ENCODE peak calls at places on chromosomes 11 and 22, in eight cellular contexts. P is CD8-positive, alpha-beta T cell; V is heart left ventricle; F is lung; Y is psoas muscle; S is Panc1; I is GM23338; J is GM12878. R is an unnamed sample.
A peak's percentile ranks its signal among the peaks of the same experiment; 100 is the strongest.

GRCh38 chr11:96366024-96366423 is 23.0 kb upstream of the MAML2 start:
- ATAC-seq in F (no peak), S (no peak), J (no peak), P (no peak), Y (no peak), V (no peak), I (no peak), R (no peak)

GRCh38 chr11:119780264-119780953 is 51.4 kb upstream of the NECTIN1 start:
- ATAC-seq in I (no peak), V (peak; percentile 36), Y (no peak), S (no peak), J (no peak), P (no peak), F (no peak), R (no peak)

GRCh38 chr22:30890689-30891442 is 77.7 kb downstream of the MORC2 start:
- ATAC-seq in I (peak; percentile 84), J (peak; percentile 84), P (peak; percentile 70), V (peak; percentile 50), S (peak; percentile 85), Y (peak; percentile 85), F (no peak), R (peak; percentile 32)

GRCh38 chr22:33354928-33355327 is 296.7 kb upstream of the SYN3 start:
- ATAC-seq in V (peak; percentile 69), F (no peak), Y (no peak), S (no peak), J (no peak), P (no peak), I (no peak), R (no peak)

GRCh38 chr11:112963368-112963955 is 2.2 kb downstream of the NCAM1 start:
- ATAC-seq in P (no peak), J (no peak), F (no peak), I (peak; percentile 38), S (no peak), V (peak; percentile 28), Y (peak; percentile 18), R (peak; percentile 49)

GRCh38 chr11:103904324-103904667 is 132.1 kb upstream of the DDI1 start:
- ATAC-seq in Y (no peak), S (no peak), V (no peak), J (peak; percentile 89), I (no peak), F (no peak), P (no peak), R (no peak)

GRCh38 chr11:86624366-86624765 is 48.0 kb downstream of the ME3 start:
- ATAC-seq in I (no peak), V (peak; percentile 57), S (no peak), Y (peak; percentile 76), F (no peak), P (no peak), J (no peak), R (no peak)

GRCh38 chr22:28402539-28402938 is 277.1 kb downstream of the TTC28 start:
- ATAC-seq in V (no peak), S (no peak), I (no peak), F (no peak), P (no peak), Y (peak; percentile 32), J (peak; percentile 42), R (no peak)

GRCh38 chr11:123526918-123527317 is 96.8 kb downstream of the GRAMD1B start:
- ATAC-seq in F (no peak), Y (no peak), I (no peak), P (no peak), V (no peak), S (no peak), J (no peak), R (no peak)

GRCh38 chr11:11880179-11880578 is 38.4 kb downstream of the USP47 start:
- ATAC-seq in F (no peak), P (no peak), V (no peak), S (no peak), I (no peak), J (no peak), Y (no peak), R (no peak)

GRCh38 chr22:45019861-45020655 is 10.3 kb upstream of the PHF21B start:
- ATAC-seq in I (peak; percentile 68), J (no peak), Y (no peak), P (no peak), F (no peak), V (no peak), S (peak; percentile 42), R (no peak)

GRCh38 chr22:32698926-32699619 is 102.4 kb upstream of the TIMP3 start:
- ATAC-seq in I (no peak), S (no peak), P (no peak), J (no peak), Y (peak; percentile 60), V (peak; percentile 90), F (no peak), R (peak; percentile 72)

GRCh38 chr11:10351768-10352641 is 47.1 kb downstream of the ADM start:
- ATAC-seq in I (peak; percentile 90), S (peak; percentile 85), F (peak; percentile 66), Y (peak; percentile 81), V (peak; percentile 93), J (no peak), P (no peak), R (peak; percentile 89)

GRCh38 chr11:10356161-10356560 is 51.3 kb downstream of the ADM start:
- ATAC-seq in V (no peak), F (no peak), S (no peak), P (no peak), J (no peak), I (no peak), Y (no peak), R (no peak)

GRCh38 chr11:10355257-10355661 is 50.4 kb downstream of the ADM start:
- ATAC-seq in F (no peak), S (no peak), P (no peak), V (no peak), I (no peak), Y (no peak), J (no peak), R (peak; percentile 53)

GRCh38 chr11:10352911-10353550 is 48.2 kb downstream of the ADM start:
- ATAC-seq in Y (no peak), I (no peak), V (no peak), S (no peak), F (no peak), P (no peak), J (no peak), R (no peak)

GRCh38 chr11:10354389-10354788 is 49.5 kb downstream of the ADM start:
- ATAC-seq in J (no peak), I (no peak), Y (peak; percentile 47), V (no peak), S (no peak), P (no peak), F (no peak), R (no peak)
- H3K27me3 ChIP-seq in J (peaks cover 8% of the 10 kb centered on the region), I (no peaks in the 10 kb centered on the region), Y (no peaks in the 10 kb centered on the region), V (no peaks in the 10 kb centered on the region), S (no peaks in the 10 kb centered on the region), P (peaks cover 4% of the 10 kb centered on the region), F (no peaks in the 10 kb centered on the region), R (no peaks in the 10 kb centered on the region)

GRCh38 chr11:33065445-33066178 is 26.2 kb downstream of the TCP11L1 start:
- ATAC-seq in V (peak; percentile 82), F (peak; percentile 74), P (peak; percentile 96), S (peak; percentile 94), I (peak; percentile 97), J (peak; percentile 84), Y (peak; percentile 86), R (peak; percentile 60)

GRCh38 chr11:33067294-33067693 is 27.9 kb downstream of the TCP11L1 start:
- ATAC-seq in J (no peak), I (no peak), S (no peak), F (no peak), Y (no peak), V (no peak), P (no peak), R (no peak)

GRCh38 chr11:33063326-33063775 is 24.0 kb downstream of the TCP11L1 start:
- ATAC-seq in J (peak; percentile 70), S (no peak), P (peak; percentile 24), Y (no peak), F (no peak), I (no peak), V (no peak), R (no peak)

GRCh38 chr11:33062137-33062536 is 22.8 kb downstream of the TCP11L1 start:
- ATAC-seq in S (no peak), P (no peak), J (no peak), F (no peak), V (no peak), I (no peak), Y (no peak), R (no peak)

GRCh38 chr11:33064033-33064825 is 24.9 kb downstream of the TCP11L1 start:
- ATAC-seq in S (no peak), J (peak; percentile 30), P (no peak), I (no peak), F (no peak), V (peak; percentile 16), Y (no peak), R (no peak)
- H3K4me3 ChIP-seq in S (no peak overlapping the region), J (peak overlapping the region; percentile 17), P (no peak overlapping the region), I (no peak overlapping the region), F (no peak overlapping the region), V (no peak overlapping the region), Y (no peak overlapping the region), R (no peak overlapping the region)

GRCh38 chr11:20671856-20672546 is 2.6 kb downstream of the NELL1 start:
- ATAC-seq in P (no peak), S (peak; percentile 68), J (peak; percentile 84), F (no peak), Y (no peak), I (peak; percentile 15), V (no peak), R (no peak)
- TF ChIP-seq CTCF in P (no peak), S (peak; percentile 61), J (peak; percentile 30), F (no peak), Y (no peak), I (peak; percentile 32), V (no peak), R (no peak)

GRCh38 chr11:61890536-61891330 is 612 bp downstream of the FADS3 start:
- ATAC-seq in Y (peak; percentile 62), V (peak; percentile 5), F (no peak), J (peak; percentile 33), P (peak; percentile 27), I (peak; percentile 13), S (peak; percentile 70), R (peak; percentile 16)

GRCh38 chr11:61891331-61892084 is at the start of gene FADS3:
- ATAC-seq in P (peak; percentile 61), J (peak; percentile 86), S (peak; percentile 93), Y (peak; percentile 80), V (peak; percentile 91), F (peak; percentile 86), I (peak; percentile 87), R (peak; percentile 93)

GRCh38 chr11:61893981-61894380 is 2.6 kb upstream of the FADS3 start:
- ATAC-seq in F (no peak), J (no peak), S (no peak), P (no peak), I (no peak), Y (no peak), V (no peak), R (no peak)

GRCh38 chr11:61889831-61890230 is 1.5 kb downstream of the FADS3 start:
- ATAC-seq in Y (no peak), F (no peak), I (no peak), J (no peak), S (no peak), V (no peak), P (no peak), R (no peak)

GRCh38 chr11:61892085-61892370 is 683 bp upstream of the FADS3 start:
- ATAC-seq in J (peak; percentile 75), S (peak; percentile 32), V (no peak), P (peak; percentile 72), Y (no peak), I (peak; percentile 49), F (no peak), R (no peak)
- H3K27me3 ChIP-seq in J (no peaks in the 10 kb centered on the region), S (no peaks in the 10 kb centered on the region), V (no peaks in the 10 kb centered on the region), P (no peaks in the 10 kb centered on the region), Y (no peaks in the 10 kb centered on the region), I (no peaks in the 10 kb centered on the region), F (no peaks in the 10 kb centered on the region), R (no peaks in the 10 kb centered on the region)